ENCODE peak calls at places on chromosomes 6 and 20, in five cellular contexts. S is HepG2, W is HCT116, G is A549, N is H1. K is an unnamed sample.
A peak's percentile ranks its signal among the peaks of the same experiment; 100 is the strongest.

GRCh38 chr6:11245406-11245990 is 13.0 kb upstream of the NEDD9 start:
- DNase-seq in S (no peak), G (no peak), W (no peak), N (no peak), K (no peak)

GRCh38 chr6:125512621-125513020 is 210.9 kb upstream of the HDDC2 start:
- DNase-seq in S (peak; percentile 12), W (peak; percentile 8), G (peak; percentile 5), N (no peak), K (no peak)

GRCh38 chr20:23668477-23668951 is 20.3 kb downstream of the CST4 start:
- DNase-seq in G (peak; percentile 72), S (peak; percentile 84), W (peak; percentile 54), N (peak; percentile 88), K (peak; percentile 67)

GRCh38 chr20:24587384-24588046 is 118.1 kb downstream of the SYNDIG1 start:
- DNase-seq in N (no peak), G (no peak), W (no peak), S (no peak), K (no peak)

GRCh38 chr20:49906101-49906604 is 9.2 kb downstream of the SPATA2 start:
- DNase-seq in S (no peak), G (no peak), W (no peak), N (no peak), K (no peak)

GRCh38 chr20:23937303-23938117 is 51.1 kb downstream of the GGTLC1 start:
- DNase-seq in S (peak; percentile 52), G (peak; percentile 73), W (peak; percentile 16), N (peak; percentile 66), K (peak; percentile 60)

GRCh38 chr6:149636116-149636515 is 12.4 kb downstream of the KATNA1 start:
- DNase-seq in W (peak; percentile 41), G (peak; percentile 46), S (no peak), N (no peak), K (no peak)

GRCh38 chr20:63441777-63442493 is 30.5 kb downstream of the KCNQ2 start:
- DNase-seq in G (peak; percentile 55), S (peak; percentile 58), N (peak; percentile 79), W (peak; percentile 22), K (peak; percentile 41)

GRCh38 chr20:11719153-11719552 is 198.5 kb upstream of the BTBD3 start:
- DNase-seq in S (no peak), N (no peak), W (no peak), G (no peak), K (no peak)

GRCh38 chr6:79072640-79073181 is 5.3 kb downstream of the PHIP start:
- DNase-seq in S (no peak), G (no peak), N (no peak), W (no peak), K (no peak)

GRCh38 chr6:79076160-79076559 is 1.9 kb downstream of the PHIP start:
- DNase-seq in W (no peak), S (peak; percentile 3), G (no peak), N (no peak), K (peak; percentile 55)

GRCh38 chr6:79071547-79071946 is 6.5 kb downstream of the PHIP start:
- DNase-seq in W (no peak), S (no peak), N (no peak), G (no peak), K (no peak)

GRCh38 chr6:79076881-79077641 is 993 bp downstream of the PHIP start:
- DNase-seq in W (peak; percentile 69), N (peak; percentile 88), S (peak; percentile 83), G (peak; percentile 88), K (peak; percentile 98)

DNA sequence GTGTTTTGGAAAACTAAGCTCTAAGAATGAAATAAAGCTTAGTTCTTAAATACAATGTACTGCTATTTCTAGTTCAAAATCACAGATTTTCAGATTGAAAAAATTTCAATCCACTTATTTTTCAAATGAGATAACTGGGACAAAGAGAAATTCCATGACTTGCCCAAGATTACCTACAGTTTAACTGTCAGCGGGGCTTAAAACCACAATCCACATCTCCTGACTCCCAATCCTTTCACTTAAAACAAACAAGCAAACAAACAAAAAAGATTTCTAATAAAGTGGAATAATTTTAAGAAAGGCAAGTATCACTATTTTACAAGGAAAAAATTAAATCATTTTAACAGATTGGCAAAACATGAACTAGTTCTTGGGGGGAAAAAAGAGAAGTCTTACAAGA is 4.2 kb downstream of the PHIP start:
- DNase-seq in G (no peak), S (no peak), N (no peak), W (no peak), K (peak; percentile 11)
- H3K4me2 ChIP-seq in G (no peak overlapping the region), S (peak overlapping the region; percentile 87), N (no peak overlapping the region), W (no peak overlapping the region), K (peak overlapping the region; percentile 25)

GRCh38 chr6:102571236-102571908 is 1177.9 kb downstream of the GRIK2 start:
- DNase-seq in G (no peak), N (no peak), W (no peak), S (no peak), K (no peak)
- TF ChIP-seq CTCF in G (no peak), N (peak; percentile 19), W (no peak), S (no peak), K (no peak)

GRCh38 chr20:14853079-14853478 is 515.7 kb upstream of the FLRT3 start:
- DNase-seq in S (no peak), W (no peak), G (no peak), N (no peak), K (no peak)
- TF ChIP-seq MAX in S (no peak), W (no peak), G (no peak), N (no peak), K (no peak)

DNA sequence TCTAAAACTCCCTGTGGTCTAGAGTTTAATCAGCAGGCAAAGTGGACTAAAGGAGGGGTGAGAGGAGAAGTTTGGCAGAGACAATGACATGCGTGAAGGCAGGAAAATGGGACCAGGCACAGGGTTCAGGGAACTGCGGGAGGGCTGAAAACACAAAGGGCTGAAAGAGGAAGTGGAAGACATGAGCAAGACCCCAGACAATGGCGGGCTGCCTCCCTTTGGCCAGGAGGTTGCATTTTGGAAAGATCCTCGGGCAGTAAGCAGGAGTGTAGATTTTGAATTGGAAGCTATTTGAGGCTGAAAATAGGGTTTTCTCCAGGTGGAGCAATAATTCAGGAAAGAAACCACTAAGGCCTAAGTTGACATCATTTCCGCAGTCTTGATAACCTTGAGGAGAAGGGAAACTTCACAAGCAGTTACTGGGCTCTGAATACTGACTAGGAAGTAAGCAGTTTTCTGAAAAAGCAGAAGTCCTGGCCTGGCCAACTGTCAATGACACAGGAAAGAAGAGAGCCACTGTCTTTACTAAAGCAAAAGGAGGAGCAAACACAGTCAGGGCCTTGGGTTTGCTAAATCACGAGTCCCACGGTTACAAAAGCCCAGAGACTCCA is 3.4 kb downstream of the LY86 start:
- DNase-seq in N (no peak), W (no peak), G (no peak), S (no peak), K (no peak)
- H3K4me2 ChIP-seq in N (no peak overlapping the region), W (no peak overlapping the region), G (no peak overlapping the region), S (no peak overlapping the region), K (no peak overlapping the region)

GRCh38 chr6:110873981-110874879 is at the start of gene AMD1:
- DNase-seq in S (peak; percentile 95), G (peak; percentile 96), N (peak; percentile 93), W (peak; percentile 92), K (peak; percentile 97)
- TF ChIP-seq CTCF in S (no peak), G (no peak), N (no peak), W (no peak), K (no peak)

DNA sequence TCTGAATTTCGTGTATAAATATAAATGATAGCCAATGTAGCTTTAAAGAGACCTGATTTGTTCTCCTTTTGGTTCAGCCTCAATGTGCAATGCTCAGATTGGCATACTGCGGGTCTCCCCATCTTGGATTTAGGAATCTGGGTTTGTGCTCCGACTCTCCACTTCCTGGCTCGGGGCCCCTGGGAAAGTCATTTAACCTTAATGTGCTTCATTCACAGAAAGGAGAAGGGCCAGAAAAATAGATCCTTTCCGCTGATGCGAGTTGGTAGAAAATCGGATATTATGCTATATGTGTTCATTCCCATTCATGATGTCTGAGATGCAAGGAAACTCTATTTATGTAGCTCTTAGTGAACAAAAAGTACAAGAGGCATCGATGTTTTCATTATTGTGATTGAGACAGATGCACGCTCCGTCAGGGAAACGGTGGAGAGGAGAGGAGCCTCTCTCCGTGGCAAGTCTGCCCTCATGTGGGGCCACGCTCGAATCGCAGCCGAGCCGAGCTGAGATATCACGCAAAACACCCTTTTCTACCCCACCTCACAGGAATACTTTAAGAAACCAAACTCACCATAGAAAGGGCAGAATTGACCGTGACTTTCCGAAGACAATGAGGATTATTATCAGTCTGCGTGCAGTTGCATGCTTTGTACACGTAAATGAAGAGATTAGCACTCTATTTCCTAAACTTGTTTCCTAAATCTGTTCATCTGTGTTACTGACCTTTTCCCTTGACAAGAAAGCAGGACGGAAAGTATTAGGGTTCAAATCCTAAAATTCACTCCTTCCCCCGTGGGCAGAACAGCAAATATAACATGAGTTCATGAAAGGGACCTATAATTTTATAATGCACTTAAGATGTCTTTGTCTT is 136.6 kb downstream of the COL9A1 start:
- DNase-seq in S (peak; percentile 8), W (peak; percentile 16), G (peak; percentile 20), N (peak; percentile 79), K (peak; percentile 21)
- TF ChIP-seq MAX in S (no peak), W (no peak), G (no peak), N (no peak), K (no peak)

DNA sequence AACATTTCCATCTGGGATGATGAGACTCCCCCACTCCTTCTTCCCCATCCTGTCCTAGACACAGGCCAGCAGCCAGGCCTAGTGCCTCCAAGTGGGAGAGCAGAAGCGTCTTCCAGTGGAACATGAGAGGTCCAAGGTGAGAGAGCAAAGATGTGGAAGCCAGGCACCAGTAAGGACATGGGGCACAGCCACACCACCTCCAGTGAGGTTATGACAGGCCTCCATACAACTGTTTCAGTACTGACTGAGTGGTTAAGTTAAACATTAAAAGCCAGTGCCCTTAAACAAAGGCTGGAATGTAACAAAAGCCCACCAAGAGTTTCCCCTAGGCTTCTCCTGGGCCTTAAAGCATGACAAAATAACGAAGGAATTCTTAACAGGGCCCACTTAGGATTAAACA is 5.3 kb downstream of the ZBTB24 start:
- DNase-seq in S (peak; percentile 40), N (no peak), W (no peak), G (no peak), K (no peak)
- H3K4me2 ChIP-seq in S (peak overlapping the region; percentile 65), N (peak overlapping the region; percentile 34), W (no peak overlapping the region), G (peak overlapping the region; percentile 48), K (no peak overlapping the region)

GRCh38 chr20:39103305-39103704 is 141.2 kb downstream of the DHX35 start:
- DNase-seq in W (no peak), S (no peak), G (no peak), N (no peak), K (no peak)

GRCh38 chr20:39106791-39107190 is 144.6 kb downstream of the DHX35 start:
- DNase-seq in G (no peak), N (no peak), W (no peak), S (no peak), K (no peak)

GRCh38 chr20:39107741-39108140 is 145.6 kb downstream of the DHX35 start:
- DNase-seq in W (peak; percentile 73), S (peak; percentile 42), N (no peak), G (peak; percentile 27), K (no peak)

GRCh38 chr20:39103732-39104131 is 141.6 kb downstream of the DHX35 start:
- DNase-seq in W (no peak), G (no peak), S (no peak), N (no peak), K (no peak)

GRCh38 chr20:39105551-39105950 is 143.4 kb downstream of the DHX35 start:
- DNase-seq in N (no peak), G (no peak), W (no peak), S (no peak), K (no peak)
- TF ChIP-seq CTCF in N (peak; percentile 37), G (no peak), W (peak; percentile 45), S (peak; percentile 39), K (no peak)

K was measured in endothelial cell of umbilical vein.